ENCODE peak calls at places on chromosome 16, in ten cellular contexts. R is HCT116, G is dermis microvascular lymphatic vessel endothelial cell, U is dorsolateral prefrontal cortex, F is H1, S is HTR-8/SVneo, K is AG10803, B is adipocyte, O is T-cell, C is AG04450. E is an unnamed sample.

GRCh38 chr16:52293209-52293608 is 253.7 kb downstream of the TOX3 start:
- DNase-seq in R (no peak), G (no peak), U (no peak), F (no peak), S (no peak), K (no peak), B (no peak), O (no peak), C (no peak), E (no peak)

GRCh38 chr16:4360538-4361021 is 9.5 kb upstream of the PAM16 start:
- DNase-seq in R (no peak), G (no peak), U (no peak), F (no peak), S (no peak), K (no peak), B (no peak), O (no peak), C (no peak), E (no peak)

GRCh38 chr16:75420987-75421819 is 12.1 kb downstream of the CFDP1 start:
- DNase-seq in R (no peak), G (peak), U (no peak), F (peak), S (peak), K (peak), B (peak), O (peak), C (no peak), E (no peak)

GRCh38 chr16:27317738-27318398 is 4.1 kb downstream of the IL4R start:
- DNase-seq in R (no peak), G (no peak), U (peak), F (no peak), S (no peak), K (no peak), B (no peak), O (no peak), C (no peak), E (no peak)

GRCh38 chr16:57537596-57538234 is 1.3 kb upstream of the CCDC102A start:
- DNase-seq in R (no peak), G (no peak), U (no peak), F (no peak), S (no peak), K (no peak), B (no peak), O (peak), C (no peak), E (no peak)

GRCh38 chr16:14501331-14502255 is 128.5 kb downstream of the PARN start:
- DNase-seq in R (peak), G (peak), U (peak), F (peak), S (peak), K (peak), B (peak), O (no peak), C (peak), E (peak)

GRCh38 chr16:77610496-77610895 is 111.8 kb upstream of the NUDT7 start:
- DNase-seq in R (no peak), G (no peak), U (no peak), F (no peak), S (no peak), K (no peak), B (no peak), O (no peak), C (no peak), E (no peak)

GRCh38 chr16:13883266-13883665 is 36.7 kb upstream of the ERCC4 start:
- DNase-seq in R (no peak), G (no peak), U (no peak), F (no peak), S (no peak), K (no peak), B (no peak), O (no peak), C (no peak), E (no peak)